ENCODE peak calls at places on chromosomes 3 and 15, in five cellular contexts. N is heart left ventricle, C is breast epithelium, A is uterus, Y is sigmoid colon. M is an unnamed sample.

GRCh38 chr15:64398575-64398974 is 10.9 kb downstream of the TRIP4 start:
- DNase-seq in N (no peak), C (no peak), A (no peak), Y (no peak), M (no peak)

GRCh38 chr3:52895416-52895815 is 1.9 kb downstream of the STIMATE start:
- DNase-seq in N (no peak), C (no peak), A (no peak), Y (no peak), M (no peak)

GRCh38 chr3:134466366-134466765 is 19.4 kb downstream of the ANAPC13 start:
- DNase-seq in N (no peak), C (no peak), A (no peak), Y (no peak), M (no peak)

GRCh38 chr3:131551761-131552160 is 49.0 kb upstream of the MRPL3 start:
- DNase-seq in N (no peak), C (no peak), A (no peak), Y (no peak), M (no peak)

GRCh38 chr3:135106445-135106844 is 311.4 kb downstream of the EPHB1 start:
- DNase-seq in N (no peak), C (no peak), A (no peak), Y (no peak), M (peak)

GRCh38 chr3:133479895-133480669 is 80.2 kb downstream of the BFSP2 start:
- DNase-seq in N (no peak), C (no peak), A (no peak), Y (no peak), M (no peak)

GRCh38 chr3:59385547-59385946 is 335.7 kb upstream of the CFAP20DC start:
- DNase-seq in N (no peak), C (no peak), A (no peak), Y (no peak), M (no peak)

GRCh38 chr3:166282931-166283330 is 445.7 kb upstream of the BCHE start:
- DNase-seq in N (no peak), C (no peak), A (no peak), Y (no peak), M (no peak)

GRCh38 chr3:156668073-156668763 is 6.2 kb upstream of the TIPARP start:
- DNase-seq in N (no peak), C (no peak), A (no peak), Y (no peak), M (no peak)

GRCh38 chr3:184718431-184718830 is 6.6 kb upstream of the MAGEF1 start:
- DNase-seq in N (no peak), C (no peak), A (no peak), Y (no peak), M (no peak)

GRCh38 chr15:85741021-85741421 is 53.7 kb downstream of the KLHL25 start:
- DNase-seq in N (no peak), C (no peak), A (no peak), Y (no peak), M (no peak)

GRCh38 chr3:148372476-148372875 is 325.2 kb upstream of the AGTR1 start:
- DNase-seq in N (no peak), C (no peak), A (no peak), Y (no peak), M (no peak)

GRCh38 chr15:63070681-63071129 is 28.2 kb downstream of the TPM1 start:
- DNase-seq in N (no peak), C (no peak), A (no peak), Y (no peak), M (no peak)
- TF ChIP-seq POLR2A in N (no peak), C (no peak), A (no peak), Y (no peak), M (no peak)

GRCh38 chr3:76943058-76943457 is 96.8 kb upstream of the ROBO2 start:
- DNase-seq in N (no peak), C (no peak), A (no peak), Y (no peak), M (no peak)
- TF ChIP-seq POLR2A in N (no peak), C (no peak), A (no peak), Y (no peak), M (no peak)

GRCh38 chr3:195149292-195149691 is 121.7 kb downstream of the XXYLT1 start:
- DNase-seq in N (no peak), C (no peak), A (no peak), Y (no peak), M (no peak)

GRCh38 chr3:195148553-195148952 is 122.4 kb downstream of the XXYLT1 start:
- DNase-seq in N (no peak), C (no peak), A (no peak), Y (no peak), M (no peak)

GRCh38 chr3:195151402-195151801 is 119.6 kb downstream of the XXYLT1 start:
- DNase-seq in N (no peak), C (no peak), A (no peak), Y (no peak), M (no peak)

GRCh38 chr3:195151866-195152526 is 119.0 kb downstream of the XXYLT1 start:
- DNase-seq in N (no peak), C (no peak), A (no peak), Y (no peak), M (peak)

DNA sequence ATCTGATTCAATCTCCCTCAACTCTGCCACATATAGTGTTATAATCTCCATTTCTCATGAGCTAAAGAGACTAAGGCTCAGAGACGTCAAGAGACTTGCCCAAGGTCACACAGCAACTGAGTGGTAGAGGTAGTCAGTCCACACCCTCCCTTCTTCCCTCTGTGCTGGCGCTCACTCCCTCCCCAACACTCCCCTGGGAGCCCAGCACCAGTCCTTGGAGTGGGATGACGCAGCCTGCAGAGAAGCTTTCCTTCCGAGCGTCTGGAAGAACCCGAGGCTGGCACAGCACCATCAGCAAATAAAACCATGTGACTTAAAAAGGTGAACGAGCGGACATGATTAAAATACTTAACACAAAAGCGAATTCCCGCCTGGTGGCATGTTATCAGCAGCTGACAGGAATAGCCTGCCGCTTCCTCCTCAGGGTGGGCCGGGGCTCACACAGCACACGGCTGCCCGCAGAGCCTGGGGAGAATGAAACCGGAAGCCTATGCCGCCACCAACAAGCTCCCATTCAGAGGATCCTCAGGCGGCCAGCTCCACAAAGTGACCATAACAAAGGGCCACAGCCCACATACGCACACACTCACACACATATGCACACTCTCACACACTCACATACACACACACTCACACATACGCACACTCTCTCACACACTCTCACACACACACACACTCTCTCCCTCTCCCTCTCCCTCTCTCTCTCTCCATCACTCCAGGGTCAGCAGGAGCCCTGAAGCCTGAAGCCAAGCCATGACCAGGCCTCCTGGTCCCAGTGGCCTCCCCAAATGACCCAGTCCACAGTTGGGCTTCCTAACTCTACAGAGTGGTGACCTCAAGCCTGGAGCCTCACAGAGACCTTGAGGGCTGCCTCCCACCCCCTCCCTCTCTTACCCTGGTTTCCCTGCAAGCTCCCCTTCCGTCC is 120.5 kb downstream of the XXYLT1 start:
- DNase-seq in N (peak), C (peak), A (peak), Y (peak), M (peak)
- TF ChIP-seq POLR2A in N (no peak), C (no peak), A (peak), Y (no peak), M (no peak)

DNA sequence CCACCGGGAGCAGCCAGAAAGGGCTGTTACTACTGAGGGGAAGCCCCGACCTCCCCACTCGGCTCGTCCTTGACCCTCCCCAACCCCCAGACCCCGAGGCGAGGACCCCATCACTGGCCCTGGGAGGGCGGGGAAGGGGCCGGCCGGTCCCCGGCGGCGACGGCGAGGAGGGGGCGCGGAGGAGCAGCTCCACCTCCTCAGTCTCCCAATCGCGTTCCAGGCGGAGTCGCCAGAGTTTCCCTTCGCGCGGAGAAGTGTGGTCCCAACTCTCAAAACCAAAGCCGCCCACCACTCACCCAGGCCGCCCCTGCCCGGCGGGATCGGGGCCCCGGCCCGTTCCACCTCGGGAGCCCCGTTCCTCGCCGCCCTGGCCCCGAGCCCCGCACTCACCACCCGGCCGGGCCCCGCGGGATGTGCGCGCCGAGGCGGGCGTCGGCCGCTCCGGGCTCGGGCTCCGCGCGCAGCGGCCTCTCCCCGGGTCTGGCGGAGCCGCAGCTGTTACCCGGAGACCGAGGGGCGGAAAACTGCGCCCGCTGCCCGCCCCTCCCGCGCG is 947 bp downstream of the PLXNB1 start:
- DNase-seq in N (peak), C (no peak), A (peak), Y (peak), M (no peak)
- TF ChIP-seq POLR2A in N (peak), C (no peak), A (peak), Y (peak), M (no peak)

GRCh38 chr3:152589644-152590043 is 245.3 kb upstream of the P2RY1 start:
- DNase-seq in N (no peak), C (no peak), A (no peak), Y (no peak), M (no peak)

GRCh38 chr3:152593242-152593641 is 241.7 kb upstream of the P2RY1 start:
- DNase-seq in N (no peak), C (no peak), A (no peak), Y (no peak), M (no peak)

GRCh38 chr3:152586974-152587373 is 248.0 kb upstream of the P2RY1 start:
- DNase-seq in N (no peak), C (no peak), A (no peak), Y (no peak), M (no peak)

GRCh38 chr3:152587861-152588260 is 247.1 kb upstream of the P2RY1 start:
- DNase-seq in N (no peak), C (no peak), A (no peak), Y (no peak), M (no peak)

DNA sequence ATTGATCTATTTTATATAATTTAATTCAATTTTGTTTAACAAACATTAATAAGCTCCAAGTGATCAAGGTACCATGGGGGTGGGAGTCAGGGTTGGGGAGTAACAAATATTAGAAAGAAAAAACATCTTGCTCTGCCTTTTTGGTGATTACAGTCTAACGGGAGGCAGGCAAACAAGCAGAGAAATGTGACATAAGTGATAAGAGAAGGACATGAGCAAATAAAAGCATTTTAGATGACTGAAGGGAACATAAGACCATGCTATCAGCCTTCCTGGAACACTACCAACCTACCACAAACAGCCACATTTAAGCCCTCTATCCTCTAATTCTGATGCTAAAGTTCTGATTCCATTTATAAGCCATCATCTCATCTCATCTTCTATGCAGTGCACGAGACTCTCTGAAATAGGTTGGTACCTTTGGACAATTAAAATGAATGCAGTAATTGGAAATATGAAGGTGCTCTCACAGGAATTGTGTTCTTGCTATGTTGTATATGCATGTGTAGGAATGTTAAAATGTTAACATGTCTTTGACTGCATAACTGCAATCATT is 243.4 kb upstream of the P2RY1 start:
- DNase-seq in N (no peak), C (no peak), A (no peak), Y (no peak), M (no peak)
- TF ChIP-seq POLR2A in N (no peak), C (no peak), A (no peak), Y (no peak), M (no peak)

M was measured in H54.